ENCODE peak calls at places on chromosomes 2 and 18, in seven cellular contexts. E, U, S, O, R, J and D are unnamed samples.
A peak's percentile ranks its signal among the peaks of the same experiment; 100 is the strongest.

GRCh38 chr2:199922856-199923255 is 11.8 kb downstream of the C2orf69 start:
- DNase-seq in E (peak; percentile 37), U (peak; percentile 66), S (no peak), O (no peak), R (no peak), J (no peak), D (no peak)

GRCh38 chr2:159614534-159615186 is 1.7 kb downstream of the BAZ2B start:
- DNase-seq in E (no peak), U (no peak), S (no peak), O (no peak), R (no peak), J (no peak), D (peak; percentile 67)

GRCh38 chr18:79856119-79857080 is 58.7 kb downstream of the KCNG2 start:
- DNase-seq in E (peak; percentile 26), U (peak; percentile 92), S (peak; percentile 68), O (peak; percentile 80), R (peak; percentile 46), J (no peak), D (peak; percentile 25)

GRCh38 chr2:200741468-200742202 is 70.1 kb upstream of the BZW1 start:
- DNase-seq in E (no peak), U (peak; percentile 26), S (peak; percentile 33), O (peak; percentile 44), R (no peak), J (no peak), D (no peak)

GRCh38 chr18:42048150-42048549 is 93.1 kb downstream of the PIK3C3 start:
- DNase-seq in E (peak; percentile 91), U (peak; percentile 25), S (no peak), O (no peak), R (no peak), J (no peak), D (peak; percentile 93)

GRCh38 chr2:148614024-148614331 is 30.6 kb upstream of the EPC2 start:
- DNase-seq in E (no peak), U (peak; percentile 78), S (peak; percentile 50), O (peak; percentile 62), R (peak; percentile 54), J (peak; percentile 43), D (no peak)

GRCh38 chr2:217398860-217399259 is 539.0 kb upstream of the TNP1 start:
- DNase-seq in E (no peak), U (no peak), S (no peak), O (no peak), R (no peak), J (no peak), D (no peak)

GRCh38 chr2:165371356-165371755 is 98.1 kb upstream of the CSRNP3 start:
- DNase-seq in E (no peak), U (peak; percentile 79), S (no peak), O (peak; percentile 39), R (no peak), J (no peak), D (no peak)

GRCh38 chr18:25350561-25351201 is 1.3 kb downstream of the ZNF521 start:
- DNase-seq in E (peak; percentile 70), U (peak; percentile 37), S (peak; percentile 65), O (peak; percentile 28), R (peak; percentile 31), J (no peak), D (peak; percentile 65)

GRCh38 chr2:172168917-172169346 is 66.2 kb upstream of the DLX2 start:
- DNase-seq in E (peak; percentile 47), U (no peak), S (no peak), O (no peak), R (no peak), J (no peak), D (peak; percentile 75)

GRCh38 chr18:3148930-3149535 is 70.7 kb downstream of the MYOM1 start:
- DNase-seq in E (peak; percentile 38), U (no peak), S (no peak), O (no peak), R (no peak), J (no peak), D (peak; percentile 5)

GRCh38 chr2:113863166-113863565 is 26.7 kb upstream of the ACTR3 start:
- DNase-seq in E (no peak), U (no peak), S (no peak), O (no peak), R (no peak), J (no peak), D (no peak)

GRCh38 chr18:28651298-28651697 is 474.4 kb upstream of the CDH2 start:
- DNase-seq in E (no peak), U (no peak), S (no peak), O (no peak), R (no peak), J (no peak), D (no peak)

GRCh38 chr2:177355874-177356273 is 36.7 kb upstream of the AGPS start:
- DNase-seq in E (peak; percentile 12), U (no peak), S (no peak), O (no peak), R (no peak), J (no peak), D (no peak)

GRCh38 chr2:178190938-178191910 is 3.1 kb upstream of the OSBPL6 start:
- DNase-seq in E (peak; percentile 24), U (peak; percentile 29), S (no peak), O (no peak), R (no peak), J (no peak), D (no peak)

GRCh38 chr2:145423809-145424208 is 903.9 kb upstream of the ZEB2 start:
- DNase-seq in E (no peak), U (no peak), S (no peak), O (no peak), R (no peak), J (no peak), D (no peak)

GRCh38 chr2:22037274-22037673 is 913.5 kb downstream of the TDRD15 start:
- DNase-seq in E (no peak), U (no peak), S (no peak), O (no peak), R (no peak), J (no peak), D (no peak)

GRCh38 chr2:151729837-151730236 is 4.4 kb downstream of the NEB start:
- DNase-seq in E (no peak), U (no peak), S (no peak), O (no peak), R (no peak), J (no peak), D (no peak)
- H3K18ac ChIP-seq in E (no peak overlapping the region), U (no peak overlapping the region), S (no peak overlapping the region), O (no peak overlapping the region), R (no peak overlapping the region), J (no peak overlapping the region), D (no peak overlapping the region)

GRCh38 chr18:23547806-23548205 is 38.5 kb downstream of the NPC1 start:
- DNase-seq in E (peak; percentile 59), U (no peak), S (no peak), O (no peak), R (no peak), J (peak; percentile 48), D (no peak)
- H3K23ac ChIP-seq in E (no peak overlapping the region), U (no peak overlapping the region), S (no peak overlapping the region), O (no peak overlapping the region), R (no peak overlapping the region), J (no peak overlapping the region), D (no peak overlapping the region)

DNA sequence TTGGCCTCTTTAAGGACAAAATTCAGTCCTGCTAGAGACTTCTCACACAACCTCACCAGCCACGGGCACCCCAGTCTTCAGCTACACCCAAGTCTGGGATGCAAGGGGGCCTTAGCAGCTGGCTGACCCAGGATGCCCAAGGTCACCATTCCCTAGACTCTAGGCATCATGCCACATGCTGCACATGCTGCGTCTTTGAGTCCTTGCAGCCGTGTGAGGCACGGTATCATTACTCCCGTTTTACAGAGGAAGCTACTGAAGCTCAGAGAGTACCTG is 2.6 kb upstream of the ATOH8 start:
- DNase-seq in E (no peak), U (no peak), S (no peak), O (no peak), R (no peak), J (no peak), D (no peak)
- H3K18ac ChIP-seq in E (no peak overlapping the region), U (no peak overlapping the region), S (no peak overlapping the region), O (no peak overlapping the region), R (no peak overlapping the region), J (no peak overlapping the region), D (no peak overlapping the region)

DNA sequence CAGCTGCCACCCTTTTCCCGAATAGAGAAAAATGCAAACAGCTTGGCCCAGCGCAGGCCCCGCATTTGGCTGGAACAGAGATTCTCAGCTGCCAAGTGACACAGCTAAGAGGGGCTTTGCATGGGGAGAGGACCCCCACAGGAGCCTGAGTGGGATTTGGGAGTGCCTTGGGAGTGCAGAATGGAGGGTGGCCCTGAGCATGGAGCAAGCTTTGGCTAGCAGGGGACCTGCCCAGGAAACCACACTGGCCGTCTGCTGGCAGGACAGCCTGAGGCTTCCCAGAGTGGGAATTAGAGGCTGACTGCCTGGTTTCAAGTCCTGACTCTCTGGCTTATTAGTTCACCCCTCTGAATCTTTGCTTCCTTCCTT is 8.9 kb downstream of the PCARE start:
- DNase-seq in E (no peak), U (no peak), S (no peak), O (no peak), R (no peak), J (no peak), D (no peak)
- H3K23ac ChIP-seq in E (no peak overlapping the region), U (no peak overlapping the region), S (no peak overlapping the region), O (no peak overlapping the region), R (no peak overlapping the region), J (no peak overlapping the region), D (no peak overlapping the region)

DNA sequence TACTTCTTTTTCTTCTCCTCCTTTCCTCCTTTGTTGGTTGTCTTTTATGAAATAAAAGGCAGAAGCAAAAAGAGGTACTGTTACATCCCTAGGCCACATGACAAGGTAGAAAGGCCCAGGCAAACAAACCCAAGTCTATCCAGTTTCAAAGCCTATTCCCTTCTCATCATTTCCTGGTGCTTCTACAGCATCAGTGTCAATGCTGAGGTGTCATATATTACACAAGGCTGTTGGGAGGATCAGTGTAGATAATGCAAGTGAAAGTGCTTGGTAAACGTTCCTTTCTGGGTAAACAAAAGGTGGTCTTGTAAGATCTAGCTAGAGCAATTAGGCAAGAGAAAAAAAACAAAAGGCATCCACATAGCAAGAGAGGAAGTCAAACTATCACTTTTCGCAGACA is 64.9 kb downstream of the EVA1A start:
- DNase-seq in E (no peak), U (no peak), S (no peak), O (no peak), R (no peak), J (no peak), D (no peak)
- H3K18ac ChIP-seq in E (no peak overlapping the region), U (no peak overlapping the region), S (no peak overlapping the region), O (no peak overlapping the region), R (no peak overlapping the region), J (no peak overlapping the region), D (no peak overlapping the region)

GRCh38 chr2:169965495-169965894 is 138.2 kb downstream of the UBR3 start:
- DNase-seq in E (peak; percentile 15), U (no peak), S (no peak), O (no peak), R (no peak), J (no peak), D (peak; percentile 26)

GRCh38 chr2:169963786-169964185 is 136.5 kb downstream of the UBR3 start:
- DNase-seq in E (no peak), U (no peak), S (no peak), O (no peak), R (no peak), J (no peak), D (peak; percentile 53)

GRCh38 chr2:169964740-169965139 is 137.5 kb downstream of the UBR3 start:
- DNase-seq in E (peak; percentile 71), U (no peak), S (no peak), O (no peak), R (no peak), J (no peak), D (no peak)

GRCh38 chr2:169966449-169966848 is 139.2 kb downstream of the UBR3 start:
- DNase-seq in E (no peak), U (no peak), S (no peak), O (no peak), R (no peak), J (no peak), D (no peak)

GRCh38 chr2:169961911-169962310 is 134.7 kb downstream of the UBR3 start:
- DNase-seq in E (peak; percentile 80), U (no peak), S (no peak), O (no peak), R (no peak), J (peak; percentile 7), D (peak; percentile 88)
- H3K23ac ChIP-seq in E (no peak overlapping the region), U (no peak overlapping the region), S (no peak overlapping the region), O (no peak overlapping the region), R (no peak overlapping the region), J (no peak overlapping the region), D (no peak overlapping the region)